ENCODE peak calls at places on chromosomes 6 and 20, in four cellular contexts. V is K562, A is GM12878, O is HepG2. H is an unnamed sample.

GRCh38 chr20:36629719-36630340 is 16.2 kb downstream of the SLA2 start:
- DNase-seq in V (no peak), A (no peak), O (no peak), H (no peak)

GRCh38 chr6:104595315-104595820 is 264.4 kb downstream of the HACE1 start:
- DNase-seq in V (no peak), A (no peak), O (no peak), H (no peak)

GRCh38 chr6:89475634-89476033 is 42.7 kb downstream of the ANKRD6 start:
- DNase-seq in V (no peak), A (peak; percentile 13), O (peak; percentile 7), H (no peak)

GRCh38 chr6:11711644-11711993 is 67.0 kb downstream of the ADTRP start:
- DNase-seq in V (no peak), A (peak; percentile 67), O (no peak), H (no peak)

GRCh38 chr6:11975353-11975977 is 36.6 kb upstream of the HIVEP1 start:
- DNase-seq in V (peak; percentile 33), A (peak; percentile 62), O (no peak), H (no peak)

GRCh38 chr6:20708367-20709124 is 174.3 kb downstream of the CDKAL1 start:
- DNase-seq in V (no peak), A (peak; percentile 59), O (no peak), H (no peak)

GRCh38 chr6:43667245-43668150 is 20.1 kb downstream of the MRPS18A start:
- DNase-seq in V (peak; percentile 84), A (no peak), O (peak; percentile 76), H (peak; percentile 86)

GRCh38 chr6:136030131-136030530 is 178.6 kb downstream of the PDE7B start:
- DNase-seq in V (no peak), A (no peak), O (no peak), H (no peak)

GRCh38 chr20:50744143-50744792 is 12.9 kb downstream of the PARD6B start:
- DNase-seq in V (peak; percentile 52), A (no peak), O (peak; percentile 96), H (peak; percentile 59)

GRCh38 chr20:1810926-1811620 is 84.1 kb upstream of the SIRPA start:
- DNase-seq in V (no peak), A (no peak), O (peak; percentile 61), H (no peak)

GRCh38 chr6:48471326-48471725 is 360.3 kb upstream of the PTCHD4 start:
- DNase-seq in V (no peak), A (no peak), O (no peak), H (no peak)

GRCh38 chr6:170102582-170103481 is 188.0 kb downstream of the DLL1 start:
- DNase-seq in V (no peak), A (no peak), O (no peak), H (no peak)

GRCh38 chr20:49981218-49982071 is 1.3 kb upstream of the SNAI1 start:
- DNase-seq in V (no peak), A (no peak), O (no peak), H (no peak)

GRCh38 chr6:291697-292505 is at the start of gene DUSP22:
- DNase-seq in V (peak; percentile 100), A (peak; percentile 81), O (peak; percentile 80), H (peak; percentile 96)

GRCh38 chr6:35360349-35361138 is 18.2 kb downstream of the PPARD start:
- DNase-seq in V (no peak), A (no peak), O (peak; percentile 97), H (no peak)

GRCh38 chr6:126539022-126539421 is 199.1 kb downstream of the CENPW start:
- DNase-seq in V (no peak), A (no peak), O (no peak), H (no peak)

GRCh38 chr6:131059486-131059885 is 3.6 kb downstream of the EPB41L2 start:
- DNase-seq in V (no peak), A (no peak), O (no peak), H (no peak)

GRCh38 chr20:59825563-59825920 is 107.9 kb downstream of the SYCP2 start:
- DNase-seq in V (no peak), A (no peak), O (no peak), H (no peak)

GRCh38 chr20:10673176-10673830 is 496 bp downstream of the JAG1 start:
- DNase-seq in V (peak; percentile 15), A (no peak), O (no peak), H (peak; percentile 44)

GRCh38 chr6:79426625-79427278 is 110.5 kb downstream of the LCA5 start:
- DNase-seq in V (no peak), A (no peak), O (no peak), H (no peak)

GRCh38 chr6:104227502-104227901 is 632.2 kb downstream of the HACE1 start:
- DNase-seq in V (no peak), A (no peak), O (no peak), H (no peak)

GRCh38 chr6:83098589-83098988 is 31.1 kb downstream of the DOP1A start:
- DNase-seq in V (no peak), A (no peak), O (no peak), H (no peak)

GRCh38 chr6:3296537-3297453 is 38.0 kb downstream of the PSMG4 start:
- DNase-seq in V (no peak), A (no peak), O (no peak), H (no peak)

GRCh38 chr6:358847-359246 is 32.7 kb upstream of the IRF4 start:
- DNase-seq in V (no peak), A (no peak), O (no peak), H (no peak)

GRCh38 chr20:32034581-32035397 is 17.3 kb upstream of the HCK start:
- DNase-seq in V (no peak), A (no peak), O (no peak), H (no peak)

GRCh38 chr20:61941721-61942405 is 123.8 kb downstream of the TAF4 start:
- DNase-seq in V (no peak), A (no peak), O (no peak), H (no peak)

GRCh38 chr6:139708342-139709199 is 334.1 kb upstream of the CITED2 start:
- DNase-seq in V (no peak), A (no peak), O (peak; percentile 67), H (peak; percentile 52)

GRCh38 chr6:131023834-131024504 is 39.1 kb downstream of the EPB41L2 start:
- DNase-seq in V (no peak), A (no peak), O (no peak), H (no peak)

GRCh38 chr6:29702519-29703103 is 20.6 kb upstream of the HLA-F start:
- DNase-seq in V (peak; percentile 80), A (no peak), O (peak; percentile 19), H (peak; percentile 81)

GRCh38 chr6:124947821-124948451 is 14.3 kb upstream of the RNF217 start:
- DNase-seq in V (no peak), A (no peak), O (no peak), H (no peak)

GRCh38 chr6:37569999-37570776 is 70.5 kb upstream of the CCDC167 start:
- DNase-seq in V (no peak), A (no peak), O (no peak), H (no peak)

GRCh38 chr6:15370730-15371129 is 124.9 kb downstream of the JARID2 start:
- DNase-seq in V (no peak), A (no peak), O (no peak), H (no peak)

GRCh38 chr6:27872634-27873028 is 39.6 kb downstream of the OR2B2 start:
- DNase-seq in V (no peak), A (no peak), O (no peak), H (no peak)

GRCh38 chr6:4612636-4613171 is 163.5 kb upstream of the CDYL start:
- DNase-seq in V (no peak), A (no peak), O (no peak), H (no peak)
- TF ChIP-seq FOXM1 in V (no peak), A (no peak), O (no peak), H (no peak)

GRCh38 chr20:46255440-46256104 is 52.7 kb downstream of the CDH22 start:
- DNase-seq in V (peak; percentile 45), A (no peak), O (peak; percentile 64), H (peak; percentile 50)
- TF ChIP-seq BHLHE40 in V (no peak), A (no peak), O (no peak), H (no peak)

GRCh38 chr20:48776306-48776705 is 51.5 kb downstream of the PREX1 start:
- DNase-seq in V (no peak), A (no peak), O (no peak), H (no peak)
- TF ChIP-seq SP1 in V (no peak), A (no peak), O (no peak), H (no peak)

DNA sequence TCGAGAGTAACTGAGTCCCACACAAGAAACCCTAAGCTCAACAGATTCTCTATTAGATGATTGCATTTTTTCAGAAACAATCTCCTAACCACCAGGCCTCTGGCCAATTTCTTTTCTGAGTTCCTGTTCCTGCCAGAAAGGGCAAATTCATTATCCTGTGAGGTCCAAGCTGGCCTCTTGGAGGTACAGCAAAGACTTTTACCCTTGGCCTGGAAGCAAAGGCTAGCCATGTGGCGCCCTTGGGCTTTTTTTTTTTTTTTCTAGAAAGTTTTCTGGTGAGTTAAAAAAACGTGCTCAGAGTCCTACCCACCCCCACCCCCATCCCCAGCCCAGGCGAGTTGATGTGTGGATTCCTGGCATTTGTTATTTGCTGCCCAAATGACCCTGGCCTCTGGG is 59.0 kb upstream of the EEF1A1 start:
- DNase-seq in V (peak; percentile 42), A (peak; percentile 15), O (peak; percentile 81), H (peak; percentile 14)
- TF ChIP-seq FOXM1 in V (no peak), A (no peak), O (no peak), H (no peak)

GRCh38 chr20:12875510-12875909 is 133.3 kb upstream of the SPTLC3 start:
- DNase-seq in V (no peak), A (no peak), O (peak; percentile 35), H (no peak)

GRCh38 chr20:12874933-12875332 is 133.8 kb upstream of the SPTLC3 start:
- DNase-seq in V (no peak), A (no peak), O (no peak), H (no peak)
- TF ChIP-seq BHLHE40 in V (no peak), A (no peak), O (peak; percentile 74), H (no peak)

GRCh38 chr6:163338671-163339405 is 75.7 kb upstream of the QKI start:
- DNase-seq in V (no peak), A (no peak), O (no peak), H (no peak)
- TF ChIP-seq SP1 in V (no peak), A (no peak), O (no peak), H (no peak)

GRCh38 chr6:111830003-111830402 is 43.2 kb downstream of the FYN start:
- DNase-seq in V (no peak), A (no peak), O (no peak), H (no peak)
- TF ChIP-seq FOXM1 in V (no peak), A (no peak), O (no peak), H (no peak)

GRCh38 chr20:47019106-47019824 is 124.6 kb downstream of the EYA2 start:
- DNase-seq in V (no peak), A (no peak), O (no peak), H (no peak)
- TF ChIP-seq BHLHE40 in V (no peak), A (no peak), O (no peak), H (no peak)

GRCh38 chr20:17618673-17619013 is 48.8 kb downstream of the DSTN start:
- DNase-seq in V (no peak), A (no peak), O (no peak), H (no peak)

GRCh38 chr20:17617868-17618672 is 48.2 kb downstream of the DSTN start:
- DNase-seq in V (no peak), A (no peak), O (no peak), H (no peak)

GRCh38 chr20:17621229-17621968 is 51.5 kb downstream of the DSTN start:
- DNase-seq in V (no peak), A (no peak), O (no peak), H (no peak)

GRCh38 chr20:17620371-17621228 is 50.7 kb downstream of the DSTN start:
- DNase-seq in V (no peak), A (no peak), O (no peak), H (no peak)

GRCh38 chr20:17619351-17620093 is 49.6 kb downstream of the DSTN start:
- DNase-seq in V (no peak), A (no peak), O (no peak), H (no peak)
- TF ChIP-seq SP1 in V (no peak), A (no peak), O (no peak), H (no peak)